ENCODE peak calls at places on chromosomes 2 and 18, in ten cellular contexts. K, A, J, W, I, V, Y, S, X and B are unnamed samples.

GRCh38 chr2:240278661-240279060 is 138.2 kb upstream of the OTOS start:
- DNase-seq in K (peak; percentile 16), A (no peak), J (no peak), W (no peak), I (no peak), V (peak; percentile 39), Y (peak; percentile 43), S (no peak), X (no peak), B (no peak)

GRCh38 chr2:37566517-37566961 is 104.9 kb downstream of the CDC42EP3 start:
- DNase-seq in K (no peak), A (no peak), J (no peak), W (no peak), I (no peak), V (peak; percentile 70), Y (peak; percentile 70), S (no peak), X (no peak), B (no peak)

GRCh38 chr2:74181739-74182138 is 3.1 kb upstream of the MOB1A start:
- DNase-seq in K (no peak), A (no peak), J (no peak), W (no peak), I (no peak), V (no peak), Y (no peak), S (peak; percentile 40), X (no peak), B (no peak)

GRCh38 chr2:176128172-176129012 is 1.1 kb upstream of the HOXD8 start:
- DNase-seq in K (no peak), A (peak; percentile 68), J (no peak), W (no peak), I (no peak), V (no peak), Y (no peak), S (no peak), X (peak; percentile 54), B (no peak)

GRCh38 chr2:8334866-8335325 is 347.0 kb upstream of the ID2 start:
- DNase-seq in K (no peak), A (no peak), J (no peak), W (no peak), I (no peak), V (no peak), Y (no peak), S (no peak), X (no peak), B (no peak)

GRCh38 chr2:208057108-208057507 is 31.8 kb upstream of the PLEKHM3 start:
- DNase-seq in K (no peak), A (no peak), J (no peak), W (no peak), I (no peak), V (no peak), Y (no peak), S (no peak), X (no peak), B (no peak)

GRCh38 chr2:33441235-33441810 is 35.1 kb upstream of the RASGRP3 start:
- DNase-seq in K (no peak), A (peak; percentile 70), J (no peak), W (no peak), I (no peak), V (peak; percentile 60), Y (no peak), S (peak; percentile 60), X (peak; percentile 25), B (peak; percentile 76)

GRCh38 chr18:59502222-59502898 is 143.3 kb upstream of the LMAN1 start:
- DNase-seq in K (peak; percentile 85), A (no peak), J (peak; percentile 54), W (no peak), I (no peak), V (peak; percentile 90), Y (peak; percentile 85), S (peak; percentile 33), X (no peak), B (no peak)

GRCh38 chr2:174009488-174010223 is 44.5 kb upstream of the SP3 start:
- DNase-seq in K (no peak), A (no peak), J (no peak), W (no peak), I (no peak), V (no peak), Y (peak; percentile 69), S (no peak), X (no peak), B (no peak)

DNA sequence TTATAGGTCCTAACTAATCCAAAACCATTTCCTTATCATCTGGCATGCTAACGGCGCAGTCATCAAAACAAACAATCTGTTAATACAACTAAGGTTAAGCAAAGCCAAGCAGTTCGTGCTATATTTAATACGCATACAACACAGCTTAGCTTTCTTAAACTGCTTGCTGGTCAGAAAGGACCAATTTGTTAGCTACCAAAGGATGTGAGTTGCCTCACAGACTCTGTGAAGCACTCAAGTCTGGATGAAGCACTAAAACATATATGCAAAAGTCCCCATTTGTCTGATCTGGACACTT is 66.9 kb downstream of the ZEB2 start:
- DNase-seq in K (no peak), A (no peak), J (no peak), W (no peak), I (no peak), V (peak; percentile 50), Y (peak; percentile 44), S (no peak), X (no peak), B (no peak)
- H3K4me3 ChIP-seq in K (peak overlapping the region; percentile 43), A (peak overlapping the region; percentile 29), J (no peak overlapping the region), W (no peak overlapping the region), I (peak overlapping the region; percentile 28), V (no peak overlapping the region), Y (peak overlapping the region; percentile 40), S (peak overlapping the region; percentile 40), X (no peak overlapping the region), B (peak overlapping the region; percentile 65)

GRCh38 chr2:7007846-7008741 is 90.9 kb downstream of the RNF144A start:
- DNase-seq in K (no peak), A (no peak), J (peak; percentile 90), W (no peak), I (no peak), V (peak; percentile 93), Y (peak; percentile 96), S (peak; percentile 91), X (peak; percentile 78), B (peak; percentile 84)
- TF ChIP-seq CTCF in K (no peak), A (no peak), J (peak; percentile 13), W (no peak), I (no peak), V (peak; percentile 83), Y (peak; percentile 38), S (no peak), X (peak; percentile 44), B (no peak)

GRCh38 chr2:120589782-120590608 is 145.7 kb upstream of the GLI2 start:
- DNase-seq in K (peak; percentile 89), A (no peak), J (no peak), W (no peak), I (no peak), V (peak; percentile 94), Y (peak; percentile 98), S (no peak), X (no peak), B (no peak)

GRCh38 chr2:120586507-120587283 is 149.0 kb upstream of the GLI2 start:
- DNase-seq in K (no peak), A (no peak), J (no peak), W (no peak), I (no peak), V (no peak), Y (no peak), S (no peak), X (no peak), B (no peak)

GRCh38 chr2:120587997-120588336 is 147.7 kb upstream of the GLI2 start:
- DNase-seq in K (no peak), A (no peak), J (no peak), W (no peak), I (no peak), V (no peak), Y (no peak), S (no peak), X (no peak), B (no peak)

GRCh38 chr2:120590841-120591240 is 144.8 kb upstream of the GLI2 start:
- DNase-seq in K (no peak), A (no peak), J (no peak), W (no peak), I (no peak), V (no peak), Y (no peak), S (no peak), X (no peak), B (no peak)

DNA sequence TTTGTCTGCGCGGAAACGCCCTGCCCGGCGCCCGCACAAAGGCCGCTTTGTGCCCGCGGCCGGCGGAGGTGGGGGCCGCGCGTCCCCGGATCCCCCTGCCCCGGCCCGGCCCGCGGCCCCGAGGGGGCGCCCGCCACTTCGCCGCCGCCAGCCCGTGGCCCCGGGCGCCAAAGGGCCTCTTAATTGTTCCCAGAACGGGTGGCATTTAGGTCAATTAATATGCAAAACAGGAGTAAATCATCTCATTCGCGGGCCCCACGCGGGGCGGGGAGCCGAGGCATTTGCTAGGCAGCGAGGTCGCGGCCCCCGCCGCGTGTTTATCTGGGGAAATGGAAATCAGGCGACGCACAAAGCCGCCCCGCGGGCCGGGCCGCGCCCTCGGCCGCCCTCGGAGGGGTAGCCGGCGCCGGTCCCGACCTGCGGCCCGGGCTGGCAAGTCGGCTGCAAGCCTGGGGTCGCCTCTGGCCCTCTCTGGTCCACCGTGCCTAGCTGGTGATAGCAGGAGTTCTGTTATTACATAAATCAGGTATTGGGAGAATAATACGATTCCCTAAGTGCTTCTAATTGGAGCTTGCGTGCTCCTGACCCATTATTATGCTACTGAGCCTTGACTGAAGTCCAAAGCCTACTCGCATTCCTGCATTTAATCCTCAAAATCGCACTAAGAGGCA is 148.2 kb upstream of the GLI2 start:
- DNase-seq in K (no peak), A (peak; percentile 82), J (no peak), W (no peak), I (no peak), V (no peak), Y (no peak), S (no peak), X (no peak), B (no peak)
- H3K4me3 ChIP-seq in K (no peak overlapping the region), A (peak overlapping the region; percentile 52), J (no peak overlapping the region), W (no peak overlapping the region), I (peak overlapping the region; percentile 29), V (no peak overlapping the region), Y (no peak overlapping the region), S (peak overlapping the region; percentile 26), X (no peak overlapping the region), B (peak overlapping the region; percentile 42)

GRCh38 chr2:18426174-18426573 is 134.3 kb downstream of the RDH14 start:
- DNase-seq in K (no peak), A (no peak), J (no peak), W (no peak), I (no peak), V (no peak), Y (no peak), S (no peak), X (no peak), B (no peak)

GRCh38 chr2:18423636-18424035 is 136.8 kb downstream of the RDH14 start:
- DNase-seq in K (no peak), A (no peak), J (no peak), W (no peak), I (no peak), V (no peak), Y (no peak), S (no peak), X (no peak), B (no peak)

GRCh38 chr2:18422416-18423165 is 137.9 kb downstream of the RDH14 start:
- DNase-seq in K (no peak), A (no peak), J (no peak), W (no peak), I (no peak), V (no peak), Y (no peak), S (no peak), X (no peak), B (no peak)

GRCh38 chr2:18428516-18428915 is 131.9 kb downstream of the RDH14 start:
- DNase-seq in K (no peak), A (no peak), J (no peak), W (no peak), I (no peak), V (no peak), Y (no peak), S (no peak), X (no peak), B (no peak)

GRCh38 chr2:18425186-18425585 is 135.3 kb downstream of the RDH14 start:
- DNase-seq in K (no peak), A (no peak), J (no peak), W (no peak), I (no peak), V (no peak), Y (no peak), S (no peak), X (no peak), B (no peak)
- TF ChIP-seq CTCF in K (peak; percentile 30), A (no peak), J (no peak), W (no peak), I (no peak), V (peak; percentile 29), Y (no peak), S (no peak), X (no peak), B (no peak)